ENCODE peak calls at places on chromosomes 1 and 21, in four cellular contexts. J is uterus, E is A549, F is ovary. K is an unnamed sample. For H3K4me1, the result is how much of the 10 kb centered on the place peaks cover.

GRCh38 chr1:207181838-207182237 is 77.8 kb downstream of the C4BPA start:
- DNase-seq in J (no peak), E (peak), F (no peak), K (no peak)

GRCh38 chr1:34984435-34985062 is 598 bp downstream of the TMEM35B start:
- DNase-seq in J (peak), E (no peak), F (peak), K (peak)

GRCh38 chr1:59414406-59415133 is 117.7 kb downstream of the FGGY start:
- DNase-seq in J (no peak), E (no peak), F (peak), K (no peak)

GRCh38 chr1:186900539-186901237 is 71.9 kb downstream of the PLA2G4A start:
- DNase-seq in J (no peak), E (no peak), F (no peak), K (no peak)

GRCh38 chr1:110118636-110119396 is 6.6 kb downstream of the UBL4B start:
- DNase-seq in J (no peak), E (no peak), F (no peak), K (no peak)

GRCh38 chr21:44490405-44490804 is 35.1 kb downstream of the LRRC3 start:
- DNase-seq in J (no peak), E (no peak), F (no peak), K (no peak)

GRCh38 chr1:44881011-44881632 is 38.1 kb upstream of the PTCH2 start:
- DNase-seq in J (no peak), E (no peak), F (no peak), K (peak)

GRCh38 chr1:92934395-92935378 is 26.6 kb downstream of the DIPK1A start:
- DNase-seq in J (peak), E (no peak), F (peak), K (peak)

GRCh38 chr1:104702731-104703130 is 953.0 kb downstream of the AMY1C start:
- DNase-seq in J (no peak), E (no peak), F (no peak), K (no peak)

GRCh38 chr21:27425574-27425973 is 458.7 kb upstream of the ADAMTS5 start:
- DNase-seq in J (peak), E (no peak), F (no peak), K (no peak)

GRCh38 chr21:42460391-42461184 is 35.4 kb downstream of the RSPH1 start:
- DNase-seq in J (no peak), E (no peak), F (no peak), K (peak)

GRCh38 chr1:199067483-199067882 is 428.6 kb downstream of the PTPRC start:
- DNase-seq in J (no peak), E (no peak), F (no peak), K (no peak)

GRCh38 chr1:230422221-230422981 is 3.7 kb downstream of the PGBD5 start:
- DNase-seq in J (no peak), E (no peak), F (no peak), K (no peak)

GRCh38 chr1:5393146-5393545 is 599.1 kb downstream of the NPHP4 start:
- DNase-seq in J (no peak), E (no peak), F (no peak), K (no peak)

GRCh38 chr1:36178479-36179219 is 22.7 kb downstream of the MAP7D1 start:
- DNase-seq in J (no peak), E (no peak), F (no peak), K (no peak)

GRCh38 chr1:16326833-16327404 is 25.4 kb downstream of the FBXO42 start:
- DNase-seq in J (no peak), E (no peak), F (no peak), K (no peak)

GRCh38 chr1:231420299-231420958 is 1.7 kb downstream of the EGLN1 start:
- DNase-seq in J (no peak), E (no peak), F (no peak), K (no peak)

GRCh38 chr1:225844236-225845061 is 34.5 kb downstream of the EPHX1 start:
- DNase-seq in J (no peak), E (no peak), F (no peak), K (no peak)

GRCh38 chr1:25711555-25712298 is 88.3 kb upstream of the SELENON start:
- DNase-seq in J (no peak), E (no peak), F (no peak), K (peak)

GRCh38 chr21:45577806-45578801 is 35.9 kb upstream of the SLC19A1 start:
- DNase-seq in J (no peak), E (no peak), F (no peak), K (peak)

GRCh38 chr1:188668083-188668482 is 1809.6 kb downstream of the BRINP3 start:
- DNase-seq in J (no peak), E (peak), F (no peak), K (no peak)

GRCh38 chr1:169089776-169090175 is 16.7 kb upstream of the ATP1B1 start:
- DNase-seq in J (no peak), E (no peak), F (no peak), K (no peak)

GRCh38 chr1:22471078-22471477 is 19.4 kb downstream of the ZBTB40 start:
- DNase-seq in J (peak), E (no peak), F (peak), K (peak)

GRCh38 chr1:146021046-146021445 is 489 bp downstream of the HJV start:
- DNase-seq in J (no peak), E (no peak), F (no peak), K (no peak)

GRCh38 chr1:214990619-214991018 is 91.9 kb upstream of the KCNK2 start:
- DNase-seq in J (no peak), E (peak), F (no peak), K (no peak)

GRCh38 chr1:41487729-41488598 is 3.5 kb upstream of the EDN2 start:
- DNase-seq in J (no peak), E (no peak), F (no peak), K (no peak)

GRCh38 chr21:44618504-44618903 is 6.6 kb downstream of the KRTAP10-8 start:
- DNase-seq in J (no peak), E (peak), F (no peak), K (no peak)

GRCh38 chr1:55155522-55155921 is 59.6 kb downstream of the USP24 start:
- DNase-seq in J (no peak), E (no peak), F (no peak), K (peak)

GRCh38 chr21:39073717-39074116 is 109.5 kb downstream of the PSMG1 start:
- DNase-seq in J (no peak), E (no peak), F (no peak), K (no peak)

GRCh38 chr1:152034654-152035405 is 2.0 kb downstream of the S100A11 start:
- DNase-seq in J (peak), E (peak), F (no peak), K (no peak)

GRCh38 chr21:45264919-45265515 is 22.7 kb downstream of the POFUT2 start:
- DNase-seq in J (no peak), E (no peak), F (peak), K (no peak)

GRCh38 chr1:184163674-184164470 is 112.3 kb downstream of the TSEN15 start:
- DNase-seq in J (no peak), E (peak), F (no peak), K (no peak)

GRCh38 chr1:63134501-63135173 is 187.7 kb upstream of the FOXD3 start:
- DNase-seq in J (no peak), E (no peak), F (no peak), K (no peak)

GRCh38 chr1:47661065-47661464 is 223.2 kb downstream of the FOXD2 start:
- DNase-seq in J (no peak), E (no peak), F (no peak), K (no peak)

GRCh38 chr1:2286923-2287322 is 58.8 kb downstream of the SKI start:
- DNase-seq in J (no peak), E (no peak), F (no peak), K (no peak)

GRCh38 chr1:2288816-2289536 is 60.9 kb downstream of the SKI start:
- DNase-seq in J (no peak), E (no peak), F (no peak), K (no peak)

GRCh38 chr1:2289607-2290006 is 61.5 kb downstream of the SKI start:
- DNase-seq in J (no peak), E (no peak), F (no peak), K (no peak)

GRCh38 chr1:2288308-2288707 is 60.2 kb downstream of the SKI start:
- DNase-seq in J (no peak), E (no peak), F (no peak), K (no peak)

GRCh38 chr1:2287649-2288048 is 59.5 kb downstream of the SKI start:
- DNase-seq in J (no peak), E (no peak), F (no peak), K (no peak)
- H3K4me1 ChIP-seq in J (under half), E (under half), F (under half), K (under half)

DNA sequence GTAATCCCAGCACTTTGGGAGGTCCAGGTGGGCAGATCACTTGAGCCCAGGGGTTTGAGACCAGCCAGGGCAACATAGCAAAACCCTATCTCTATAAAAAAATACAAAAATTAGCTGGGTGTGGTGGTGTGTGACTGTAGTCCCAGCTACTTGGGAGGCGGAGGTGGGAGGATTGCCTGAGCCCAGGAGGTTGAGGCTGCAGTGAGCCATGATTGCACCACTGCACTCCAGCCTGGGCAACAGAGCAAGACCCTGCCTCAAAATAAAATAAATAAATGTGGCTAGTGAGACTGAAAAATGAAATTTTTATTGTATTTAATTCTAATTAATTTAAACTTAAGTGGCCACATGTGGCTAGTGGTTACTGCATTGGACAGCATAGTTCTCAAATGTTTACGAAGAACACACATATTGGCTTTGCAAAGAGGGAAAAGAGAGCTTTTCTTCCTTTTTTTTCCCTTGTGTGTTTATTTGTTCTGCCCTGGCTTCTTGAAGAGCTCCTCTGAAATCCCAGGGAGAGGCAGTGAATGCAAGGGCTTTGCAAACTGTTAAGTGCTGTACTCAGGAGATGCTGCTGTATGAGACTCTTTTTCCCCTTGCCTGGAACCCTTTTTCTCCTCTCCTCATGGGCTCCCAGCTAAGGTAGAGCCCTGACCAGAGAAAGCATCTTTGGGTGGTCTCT is 59.0 kb upstream of the RPL11 start:
- DNase-seq in J (no peak), E (no peak), F (no peak), K (no peak)
- H3K27ac ChIP-seq in J (no peak), E (peak), F (no peak), K (no peak)

DNA sequence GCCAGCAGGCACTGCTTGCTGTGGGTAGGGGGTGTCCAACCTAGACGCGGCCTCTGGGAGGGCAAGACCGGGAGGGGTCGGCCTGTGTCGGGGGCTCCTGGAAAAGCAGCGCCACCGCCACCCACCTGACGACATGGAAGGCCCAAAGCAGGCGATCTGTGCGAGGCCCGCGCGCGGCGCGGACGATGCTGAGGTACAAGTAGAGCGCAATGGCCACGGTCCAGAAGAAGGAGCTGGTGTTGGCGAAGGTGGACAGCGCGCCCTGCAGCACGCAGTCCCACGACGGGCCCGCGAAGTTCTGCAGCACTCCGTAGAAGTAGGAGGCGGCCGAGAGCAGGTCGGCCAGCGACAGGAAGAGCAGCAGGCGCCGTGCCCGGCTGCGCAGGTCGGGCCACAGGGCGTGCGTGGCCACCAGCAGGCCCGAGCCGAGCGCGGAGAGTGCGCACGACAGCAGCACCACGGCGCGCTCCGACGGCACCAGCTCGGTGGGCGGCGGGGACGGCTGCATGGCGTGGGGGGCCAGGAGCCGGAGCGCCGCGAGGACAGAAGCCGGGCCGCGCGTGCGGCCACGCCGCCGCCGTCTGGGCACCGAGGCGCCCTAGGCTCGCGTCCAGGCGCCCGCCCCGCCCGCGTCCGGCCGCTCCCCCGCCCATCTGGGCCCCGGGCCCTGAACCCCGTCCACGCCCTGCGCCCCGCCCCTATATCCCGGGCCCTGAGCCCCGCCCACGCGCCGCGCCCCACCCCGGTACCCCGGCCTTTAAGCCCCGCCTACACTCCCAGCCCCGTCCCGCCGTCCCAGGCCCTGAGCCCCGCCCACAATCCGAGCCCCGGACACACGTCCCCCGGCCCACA is at the start of gene GPR157:
- DNase-seq in J (peak), E (peak), F (peak), K (peak)
- TF ChIP-seq POLR2A in J (peak), E (peak), F (peak), K (peak)

GRCh38 chr1:217228689-217229088 is 402.2 kb downstream of the GPATCH2 start:
- DNase-seq in J (no peak), E (no peak), F (no peak), K (no peak)

DNA sequence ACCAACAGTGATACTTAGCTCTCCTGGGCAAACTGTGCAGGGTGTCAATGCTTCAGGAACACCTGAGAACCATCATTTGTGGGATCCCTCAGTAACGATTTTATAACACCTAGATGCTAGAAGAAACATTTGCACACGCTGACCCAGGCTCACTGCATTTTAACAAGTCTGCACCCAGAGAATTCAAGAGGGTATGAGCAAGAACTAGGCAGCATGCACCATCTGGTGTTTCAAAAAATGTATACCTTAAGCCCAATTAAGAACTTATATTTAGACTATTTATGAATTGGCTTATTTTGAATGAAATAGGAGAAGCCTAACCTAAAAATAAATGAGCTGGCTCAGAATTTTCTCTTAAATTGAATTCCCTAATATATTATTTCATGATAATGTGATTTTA is 400.5 kb downstream of the GPATCH2 start:
- DNase-seq in J (no peak), E (no peak), F (no peak), K (no peak)
- H3K4me1 ChIP-seq in J (under half), E (under half), F (under half), K (under half)

DNA sequence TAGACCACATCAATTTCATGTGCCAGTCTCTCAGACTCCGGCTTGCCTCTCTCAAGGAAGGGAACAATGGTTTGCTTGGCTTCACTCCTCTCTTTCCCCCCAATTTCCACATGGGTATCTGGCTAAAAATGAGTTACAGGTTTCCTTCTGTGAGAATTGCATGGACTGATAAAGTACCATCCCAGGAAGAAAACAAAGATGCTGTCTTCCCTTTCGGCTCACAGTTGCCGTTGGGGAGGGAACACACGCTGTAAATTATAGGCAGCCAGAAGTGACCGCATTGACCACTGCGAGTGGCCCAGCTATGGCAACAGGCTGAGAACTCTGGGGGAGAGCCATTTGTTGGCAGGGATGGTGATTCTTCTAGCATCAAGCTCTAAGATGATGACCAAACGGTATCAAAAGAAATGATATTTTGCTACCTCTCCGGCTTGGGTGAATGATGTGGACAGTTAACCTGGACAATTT is 2.8 kb downstream of the RUNX1 start:
- DNase-seq in J (no peak), E (no peak), F (no peak), K (no peak)
- H3K27ac ChIP-seq in J (no peak), E (peak), F (no peak), K (no peak)

DNA sequence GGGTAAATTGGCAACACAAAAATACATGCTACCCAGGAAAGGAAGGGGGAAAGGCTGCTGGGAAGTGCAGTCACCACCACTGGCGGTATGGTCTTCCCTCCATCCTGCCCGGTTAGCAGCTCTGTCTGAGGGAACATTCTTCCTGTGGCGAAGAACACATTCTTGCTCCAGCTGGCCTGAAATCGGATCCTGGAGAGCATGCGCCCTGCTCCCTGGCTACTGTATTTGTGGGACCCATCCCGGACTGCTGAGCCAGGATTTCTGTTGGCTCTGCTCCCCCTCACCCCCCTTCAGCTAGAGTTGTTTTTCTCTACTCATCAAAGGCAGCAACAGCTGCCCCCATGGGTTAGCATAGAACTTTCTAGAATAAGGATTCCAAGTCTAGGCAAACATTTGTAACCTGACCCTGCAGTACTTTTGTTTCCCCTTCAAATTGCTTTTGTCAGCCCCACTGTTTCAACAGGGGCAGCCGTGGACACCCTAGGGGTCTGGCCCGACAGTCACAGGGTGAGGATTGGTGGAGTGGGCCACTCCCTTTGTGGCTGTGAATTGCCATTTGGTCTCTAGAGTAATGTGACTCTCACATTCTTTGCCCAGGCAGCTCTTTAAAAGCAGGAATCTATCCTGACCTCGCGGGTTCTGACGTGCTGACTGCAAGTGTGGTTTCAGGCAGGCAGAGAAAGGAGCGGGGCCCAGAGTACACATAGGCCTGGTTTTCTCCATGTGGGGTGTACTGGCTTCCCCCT is 157.7 kb downstream of the TOMM20 start:
- DNase-seq in J (peak), E (no peak), F (peak), K (peak)
- TF ChIP-seq POLR2A in J (no peak), E (no peak), F (no peak), K (no peak)

K was measured in adrenal gland.